ENCODE peak calls at places on chromosomes 6 and 20, in five cellular contexts. One of them, this sample, is unnamed.

GRCh38 chr20:20780127-20780822 is 67.8 kb upstream of the RALGAPA2 start:
- DNase-seq in kidney: peak; percentile 84
- DNase-seq in H1: no peak
- DNase-seq in prostate gland: peak; percentile 89
- DNase-seq in H9: peak; percentile 33
- DNase-seq in this sample: no peak

GRCh38 chr6:82720992-82721391 is 344.6 kb downstream of the UBE3D start:
- DNase-seq in prostate gland: no peak
- DNase-seq in H9: no peak
- DNase-seq in H1: no peak
- DNase-seq in kidney: no peak
- DNase-seq in this sample: no peak

GRCh38 chr6:129314575-129314974 is 395.4 kb downstream of the ARHGAP18 start:
- DNase-seq in H1: no peak
- DNase-seq in kidney: peak; percentile 69
- DNase-seq in H9: no peak
- DNase-seq in prostate gland: no peak
- DNase-seq in this sample: no peak

GRCh38 chr6:45118684-45119230 is 209.4 kb upstream of the RUNX2 start:
- DNase-seq in kidney: no peak
- DNase-seq in H9: no peak
- DNase-seq in prostate gland: no peak
- DNase-seq in H1: no peak
- DNase-seq in this sample: no peak

GRCh38 chr6:12769556-12770255 is 53.1 kb downstream of the PHACTR1 start:
- DNase-seq in prostate gland: no peak
- DNase-seq in H1: no peak
- DNase-seq in kidney: no peak
- DNase-seq in H9: no peak
- DNase-seq in this sample: no peak

GRCh38 chr6:35694462-35694861 is 5.7 kb upstream of the FKBP5 start:
- DNase-seq in H9: no peak
- DNase-seq in prostate gland: no peak
- DNase-seq in H1: no peak
- DNase-seq in kidney: no peak
- DNase-seq in this sample: no peak

GRCh38 chr6:131015630-131016263 is 47.3 kb downstream of the EPB41L2 start:
- DNase-seq in kidney: no peak
- DNase-seq in H9: no peak
- DNase-seq in prostate gland: no peak
- DNase-seq in H1: no peak
- DNase-seq in this sample: no peak

GRCh38 chr20:46520976-46521579 is 7.7 kb upstream of the ZNF334 start:
- DNase-seq in kidney: no peak
- DNase-seq in prostate gland: peak; percentile 51
- DNase-seq in H9: peak; percentile 88
- DNase-seq in H1: peak; percentile 59
- DNase-seq in this sample: peak; percentile 35

GRCh38 chr6:167404385-167405049 is 79.6 kb downstream of the TTLL2 start:
- DNase-seq in prostate gland: no peak
- DNase-seq in H1: no peak
- DNase-seq in kidney: peak; percentile 48
- DNase-seq in H9: peak; percentile 14
- DNase-seq in this sample: no peak

GRCh38 chr6:165675120-165675519 is 12.1 kb upstream of the PDE10A start:
- DNase-seq in H1: no peak
- DNase-seq in prostate gland: no peak
- DNase-seq in H9: no peak
- DNase-seq in kidney: no peak
- DNase-seq in this sample: no peak

GRCh38 chr6:101402618-101403002 is 9.1 kb downstream of the GRIK2 start:
- DNase-seq in kidney: peak; percentile 52
- DNase-seq in H1: no peak
- DNase-seq in prostate gland: no peak
- DNase-seq in H9: peak; percentile 83
- DNase-seq in this sample: no peak

GRCh38 chr6:149483302-149483701 is 1.5 kb downstream of the ZC3H12D start:
- DNase-seq in prostate gland: no peak
- DNase-seq in H9: no peak
- DNase-seq in H1: no peak
- DNase-seq in kidney: no peak
- DNase-seq in this sample: no peak

GRCh38 chr20:2955257-2955950 is 82.1 kb downstream of the PTPRA start:
- DNase-seq in prostate gland: no peak
- DNase-seq in H1: no peak
- DNase-seq in kidney: no peak
- DNase-seq in H9: no peak
- DNase-seq in this sample: no peak

GRCh38 chr6:100462396-100462795 is 2.3 kb downstream of the SIM1 start:
- DNase-seq in H1: no peak
- DNase-seq in prostate gland: no peak
- DNase-seq in kidney: no peak
- DNase-seq in H9: no peak
- DNase-seq in this sample: no peak

GRCh38 chr6:14732845-14733757 is 512.8 kb upstream of the JARID2 start:
- DNase-seq in prostate gland: no peak
- DNase-seq in H9: peak; percentile 53
- DNase-seq in H1: peak; percentile 59
- DNase-seq in kidney: no peak
- DNase-seq in this sample: peak; percentile 34

GRCh38 chr6:93550551-93551276 is 131.4 kb upstream of the EPHA7 start:
- DNase-seq in prostate gland: no peak
- DNase-seq in kidney: no peak
- DNase-seq in H9: no peak
- DNase-seq in H1: no peak
- DNase-seq in this sample: no peak

GRCh38 chr6:160102956-160103824 is 18.4 kb upstream of the SLC22A1 start:
- DNase-seq in H1: no peak
- DNase-seq in kidney: no peak
- DNase-seq in H9: peak; percentile 66
- DNase-seq in prostate gland: no peak
- DNase-seq in this sample: no peak

GRCh38 chr20:1334370-1334731 is 5.4 kb upstream of the SDCBP2 start:
- DNase-seq in H1: no peak
- DNase-seq in prostate gland: no peak
- DNase-seq in H9: no peak
- DNase-seq in kidney: no peak
- DNase-seq in this sample: no peak

GRCh38 chr6:76403058-76403457 is 330.6 kb upstream of the IMPG1 start:
- DNase-seq in prostate gland: no peak
- DNase-seq in kidney: no peak
- DNase-seq in H9: no peak
- DNase-seq in H1: no peak
- DNase-seq in this sample: no peak

GRCh38 chr6:81889644-81890043 is 137.2 kb upstream of the TENT5A start:
- DNase-seq in prostate gland: no peak
- DNase-seq in kidney: no peak
- DNase-seq in H9: no peak
- DNase-seq in H1: no peak
- DNase-seq in this sample: no peak

GRCh38 chr6:17091122-17091521 is 10.7 kb upstream of the STMND1 start:
- DNase-seq in H1: no peak
- DNase-seq in prostate gland: no peak
- DNase-seq in H9: no peak
- DNase-seq in kidney: no peak
- DNase-seq in this sample: no peak

GRCh38 chr6:146269482-146269881 is 240.6 kb downstream of the GRM1 start:
- DNase-seq in H9: no peak
- DNase-seq in H1: no peak
- DNase-seq in prostate gland: no peak
- DNase-seq in kidney: no peak
- DNase-seq in this sample: no peak

GRCh38 chr6:100996409-100996808 is 115.3 kb upstream of the ASCC3 start:
- DNase-seq in H1: no peak
- DNase-seq in H9: no peak
- DNase-seq in prostate gland: no peak
- DNase-seq in kidney: no peak
- DNase-seq in this sample: no peak

GRCh38 chr6:27213544-27214125 is 33.9 kb upstream of the PRSS16 start:
- DNase-seq in H1: no peak
- DNase-seq in prostate gland: no peak
- DNase-seq in kidney: no peak
- DNase-seq in H9: peak; percentile 73
- DNase-seq in this sample: no peak

GRCh38 chr6:11215773-11216172 is 16.7 kb downstream of the NEDD9 start:
- DNase-seq in H1: no peak
- DNase-seq in kidney: no peak
- DNase-seq in prostate gland: peak; percentile 46
- DNase-seq in H9: no peak
- DNase-seq in this sample: no peak

GRCh38 chr6:11218077-11218392 is 14.4 kb downstream of the NEDD9 start:
- DNase-seq in H1: no peak
- DNase-seq in kidney: no peak
- DNase-seq in H9: no peak
- DNase-seq in prostate gland: no peak
- DNase-seq in this sample: no peak

GRCh38 chr6:11218827-11219826 is 13.3 kb downstream of the NEDD9 start:
- DNase-seq in H1: no peak
- DNase-seq in prostate gland: peak; percentile 50
- DNase-seq in kidney: no peak
- DNase-seq in H9: no peak
- DNase-seq in this sample: no peak

GRCh38 chr6:11218477-11218826 is 14.0 kb downstream of the NEDD9 start:
- DNase-seq in H1: no peak
- DNase-seq in kidney: no peak
- DNase-seq in prostate gland: no peak
- DNase-seq in H9: no peak
- DNase-seq in this sample: no peak

DNA sequence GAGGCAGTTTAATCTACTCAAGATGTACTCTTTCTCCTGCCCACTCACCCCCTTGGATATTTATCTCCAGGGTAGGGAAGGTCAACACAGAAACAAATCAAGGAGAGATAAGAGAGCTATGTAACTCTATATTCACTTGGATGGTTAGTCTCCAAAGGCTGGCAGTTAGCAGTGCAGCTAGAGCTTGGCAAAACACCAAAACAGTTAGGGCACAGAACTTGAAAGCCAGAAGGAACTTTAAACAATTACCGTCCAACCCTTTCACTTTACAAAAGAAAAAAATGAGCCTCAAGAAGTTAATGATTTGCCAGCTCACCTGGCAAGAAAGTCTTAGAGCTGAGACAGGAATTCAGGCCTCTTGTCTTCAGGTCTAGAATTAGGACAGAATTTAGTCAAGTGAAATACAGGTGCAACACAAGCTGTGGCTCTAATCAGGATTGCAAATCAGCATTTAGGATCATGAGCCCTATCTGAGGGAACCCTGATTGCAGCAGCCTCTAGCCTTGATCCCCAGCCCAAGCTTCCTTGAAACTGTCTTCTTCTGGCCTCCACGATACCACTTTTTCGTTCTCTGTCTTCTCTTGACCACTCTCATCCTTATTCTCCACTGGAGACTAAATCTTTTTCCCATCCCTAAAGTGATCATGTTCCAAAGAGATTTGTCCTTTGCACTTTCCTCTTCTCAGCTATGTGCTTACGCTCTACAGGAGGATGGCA is 14.9 kb downstream of the NEDD9 start:
- DNase-seq in prostate gland: peak; percentile 76
- DNase-seq in kidney: no peak
- DNase-seq in H9: no peak
- DNase-seq in H1: no peak
- DNase-seq in this sample: no peak
- H3K4me1 ChIP-seq in prostate gland: peaks cover 31% of the 10 kb centered on the region
- H3K4me1 ChIP-seq in kidney: peaks cover 75% of the 10 kb centered on the region
- H3K4me1 ChIP-seq in H9: peaks cover 8% of the 10 kb centered on the region
- H3K4me1 ChIP-seq in H1: peaks cover 5% of the 10 kb centered on the region
- H3K4me1 ChIP-seq in this sample: no peaks in the 10 kb centered on the region

GRCh38 chr20:22106308-22106938 is 401.0 kb downstream of the PAX1 start:
- DNase-seq in kidney: no peak
- DNase-seq in prostate gland: peak; percentile 6
- DNase-seq in H9: no peak
- DNase-seq in H1: no peak
- DNase-seq in this sample: no peak
- TF ChIP-seq CTCF in kidney: peak; percentile 46
- TF ChIP-seq CTCF in prostate gland: no peak
- TF ChIP-seq CTCF in H9: peak; percentile 87
- TF ChIP-seq CTCF in H1: no peak
- TF ChIP-seq CTCF in this sample: no peak

DNA sequence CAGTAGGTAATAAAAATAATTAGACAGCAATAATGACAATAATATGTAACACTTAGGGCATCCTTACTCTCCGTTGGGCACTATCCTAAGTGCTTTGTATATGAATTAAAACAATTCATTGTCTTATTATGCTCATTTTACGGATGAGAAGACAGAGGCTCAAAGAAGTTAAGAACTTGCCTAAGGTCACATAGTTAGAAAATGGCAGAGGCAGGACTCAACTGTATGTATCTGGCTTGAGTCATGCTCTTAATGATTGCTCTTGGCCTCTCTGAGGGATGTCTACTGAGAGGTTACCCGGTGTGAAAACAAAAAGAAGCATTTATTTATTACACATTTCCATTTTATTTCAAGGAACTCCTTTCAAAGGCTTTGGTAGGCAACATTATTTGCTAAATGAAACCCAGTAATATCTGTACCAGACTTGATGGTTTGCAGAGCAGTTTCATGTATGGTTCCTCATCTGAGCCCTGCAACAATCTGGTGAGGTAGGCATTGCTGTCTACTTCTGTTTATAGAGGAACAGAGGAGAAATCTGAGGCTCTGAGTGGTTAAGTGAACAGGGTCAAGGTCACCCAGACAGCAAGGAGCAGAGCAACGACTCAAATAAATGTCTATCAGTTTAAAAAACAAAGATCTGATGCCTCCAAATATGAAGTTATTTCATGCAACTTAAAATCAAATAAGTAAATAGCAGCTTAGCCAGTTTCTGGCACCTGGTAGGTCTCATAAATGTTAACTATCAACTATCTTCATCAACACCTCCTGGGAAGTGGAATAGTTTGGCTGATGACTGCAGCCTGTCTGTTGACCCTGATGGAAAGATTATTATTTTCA is 4.2 kb upstream of the PARD6B start:
- DNase-seq in H1: no peak
- DNase-seq in prostate gland: no peak
- DNase-seq in H9: peak; percentile 0
- DNase-seq in kidney: no peak
- DNase-seq in this sample: no peak
- H3K4me1 ChIP-seq in H1: peaks cover 11% of the 10 kb centered on the region
- H3K4me1 ChIP-seq in prostate gland: peaks cover 3% of the 10 kb centered on the region
- H3K4me1 ChIP-seq in H9: peaks cover 2% of the 10 kb centered on the region
- H3K4me1 ChIP-seq in kidney: peaks cover 38% of the 10 kb centered on the region
- H3K4me1 ChIP-seq in this sample: peaks cover 9% of the 10 kb centered on the region

DNA sequence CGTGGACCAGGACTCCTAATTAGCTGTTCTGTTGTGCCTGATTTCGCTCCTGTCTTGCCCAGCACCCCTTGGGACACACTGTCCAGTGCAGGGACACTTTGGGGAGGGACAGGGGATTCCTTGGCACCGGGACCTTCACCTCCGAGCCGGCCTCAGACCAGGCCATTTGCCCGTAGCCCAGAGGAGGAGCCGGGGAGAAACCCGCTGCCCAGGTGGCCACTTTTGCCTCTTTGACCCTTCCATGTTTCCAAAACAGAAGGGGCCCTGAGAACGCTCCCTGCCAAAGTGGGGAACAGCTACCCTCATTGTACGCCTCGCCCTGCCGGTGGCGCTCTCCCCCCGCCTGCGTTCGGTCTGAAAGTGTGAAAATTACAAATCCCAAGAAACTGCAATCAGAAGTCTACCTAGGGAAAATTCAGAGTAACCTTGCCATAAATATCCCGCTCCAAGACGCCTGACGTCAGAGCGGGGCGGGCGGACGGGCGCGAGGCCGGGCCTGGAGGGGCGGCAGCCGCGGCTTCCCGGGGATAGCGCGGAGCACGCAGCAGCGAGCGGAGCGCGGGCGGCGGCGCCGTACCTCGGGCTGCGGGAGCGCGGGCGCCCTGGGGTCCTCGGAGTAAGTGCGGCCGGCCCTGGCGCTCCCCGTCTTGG is at the start of gene DAAM2:
- DNase-seq in H9: peak; percentile 49
- DNase-seq in prostate gland: no peak
- DNase-seq in kidney: peak; percentile 83
- DNase-seq in H1: no peak
- DNase-seq in this sample: no peak
- TF ChIP-seq CTCF in H9: peak; percentile 28
- TF ChIP-seq CTCF in prostate gland: no peak
- TF ChIP-seq CTCF in kidney: no peak
- TF ChIP-seq CTCF in H1: peak; percentile 37
- TF ChIP-seq CTCF in this sample: no peak

This sample was measured in CD8-positive, alpha-beta T cell.